ENCODE peak calls at places on chromosomes 6 and 20, in six cellular contexts. P, H, N, Z, A and L are unnamed samples.

GRCh38 chr6:90940812-90941481 is 354.1 kb upstream of the MAP3K7 start:
- DNase-seq in A (peak), P (peak), Z (peak), N (no peak), H (peak), L (peak)

GRCh38 chr20:61874421-61875068 is 191.1 kb downstream of the TAF4 start:
- DNase-seq in A (peak), N (peak), H (peak), P (no peak), Z (peak), L (peak)

GRCh38 chr6:159311618-159312017 is 142.4 kb downstream of the FNDC1 start:
- DNase-seq in P (peak), N (no peak), Z (no peak), H (no peak), A (no peak), L (peak)

GRCh38 chr6:112231609-112232060 is 22.7 kb downstream of the LAMA4 start:
- DNase-seq in Z (peak), A (no peak), N (no peak), H (no peak), P (peak), L (no peak)

GRCh38 chr6:166308769-166309589 is 787 bp upstream of the PRR18 start:
- DNase-seq in N (no peak), A (no peak), P (no peak), H (no peak), Z (no peak), L (no peak)

GRCh38 chr6:73516712-73517489 is 3.9 kb downstream of the EEF1A1 start:
- DNase-seq in Z (peak), N (no peak), A (no peak), H (no peak), P (peak), L (no peak)

GRCh38 chr6:34132082-34132357 is 13.9 kb downstream of the GRM4 start:
- DNase-seq in A (no peak), H (no peak), P (no peak), Z (no peak), N (no peak), L (no peak)

GRCh38 chr6:144033816-144034540 is 25.9 kb upstream of the PLAGL1 start:
- DNase-seq in H (no peak), N (no peak), Z (peak), A (no peak), P (peak), L (no peak)

GRCh38 chr20:43017241-43018030 is 172.3 kb downstream of the PTPRT start:
- DNase-seq in Z (no peak), P (no peak), H (no peak), N (no peak), A (no peak), L (no peak)

GRCh38 chr6:53109612-53110011 is 39.0 kb downstream of the GCM1 start:
- DNase-seq in N (no peak), Z (no peak), P (no peak), H (no peak), A (no peak), L (no peak)